ENCODE peak calls at places on chromosomes 3 and 15, in seven cellular contexts. F is cardiac fibroblast, Q is astrocyte of the spinal cord, M is left ventricle myocardium inferior, P is body of pancreas, S is GM13976, H is RWPE1. G is an unnamed sample.

GRCh38 chr15:82045179-82045891 is 483 bp downstream of the MEX3B start:
- DNase-seq in H (peak), S (peak), P (peak), M (peak), Q (peak), F (peak), G (peak)

GRCh38 chr15:92669432-92669831 is 13.9 kb upstream of the FAM174B start:
- DNase-seq in F (peak), Q (no peak), P (no peak), S (no peak), H (no peak), M (no peak), G (no peak)

GRCh38 chr15:42133892-42134502 is 22.4 kb downstream of the PLA2G4F start:
- DNase-seq in F (peak), Q (no peak), S (peak), M (no peak), H (peak), P (peak), G (peak)

GRCh38 chr3:194364652-194365434 is 4.7 kb downstream of the LRRC15 start:
- DNase-seq in H (no peak), Q (peak), S (no peak), F (peak), P (peak), M (peak), G (no peak)

GRCh38 chr3:145649368-145649887 is 511.6 kb downstream of the PLOD2 start:
- DNase-seq in Q (no peak), S (no peak), P (no peak), H (no peak), F (no peak), M (no peak), G (no peak)

GRCh38 chr15:90207252-90207651 is 6.1 kb downstream of the SEMA4B start:
- DNase-seq in S (no peak), H (no peak), P (no peak), F (no peak), M (no peak), Q (no peak), G (no peak)

GRCh38 chr15:48358681-48359152 is 27.5 kb downstream of the DUT start:
- DNase-seq in P (no peak), F (peak), H (no peak), M (no peak), S (no peak), Q (peak), G (no peak)

GRCh38 chr3:99348451-99348850 is 289.9 kb upstream of the COL8A1 start:
- DNase-seq in S (no peak), Q (no peak), M (no peak), H (no peak), P (no peak), F (no peak), G (no peak)

GRCh38 chr3:138686771-138687221 is 78.2 kb downstream of the FAIM start:
- DNase-seq in M (no peak), Q (peak), F (peak), S (peak), H (no peak), P (peak), G (peak)

GRCh38 chr3:44729384-44729910 is at the start of gene ZNF501:
- DNase-seq in P (peak), H (peak), F (peak), Q (peak), M (peak), S (peak), G (peak)

GRCh38 chr3:51929420-51930003 is 12.2 kb downstream of the RRP9 start:
- DNase-seq in Q (no peak), F (no peak), M (no peak), H (peak), P (no peak), S (peak), G (no peak)

GRCh38 chr3:156677120-156677479 is 2.7 kb downstream of the TIPARP start:
- DNase-seq in P (no peak), M (no peak), F (no peak), Q (no peak), H (no peak), S (no peak), G (no peak)

GRCh38 chr3:188947401-188947982 is 224.3 kb upstream of the TPRG1 start:
- DNase-seq in S (no peak), M (peak), P (peak), Q (peak), H (peak), F (peak), G (peak)

GRCh38 chr3:187665764-187666402 is 4.3 kb downstream of the SST start:
- DNase-seq in H (no peak), Q (no peak), P (no peak), M (no peak), F (no peak), S (no peak), G (no peak)

GRCh38 chr3:187667526-187667925 is 2.7 kb downstream of the SST start:
- DNase-seq in H (no peak), S (no peak), P (no peak), Q (no peak), M (no peak), F (no peak), G (no peak)

GRCh38 chr3:189236352-189236751 is 64.6 kb downstream of the TPRG1 start:
- DNase-seq in M (no peak), Q (no peak), F (no peak), H (no peak), P (no peak), S (peak), G (no peak)

GRCh38 chr3:144114767-144115166 is 143.1 kb downstream of the DIPK2A start:
- DNase-seq in Q (no peak), S (no peak), F (no peak), H (no peak), P (no peak), M (no peak), G (no peak)

GRCh38 chr3:129164500-129164899 is 3.6 kb upstream of the ISY1 start:
- DNase-seq in P (no peak), M (no peak), F (no peak), Q (no peak), S (no peak), H (no peak), G (no peak)

GRCh38 chr3:129160891-129161859 is at the start of gene ISY1:
- DNase-seq in S (peak), P (peak), H (peak), F (peak), M (peak), Q (peak), G (peak)

GRCh38 chr3:129166579-129167332 is 5.9 kb upstream of the ISY1 start:
- DNase-seq in P (no peak), H (no peak), F (no peak), Q (no peak), S (no peak), M (no peak), G (no peak)

GRCh38 chr3:129161860-129162271 is 1.0 kb upstream of the ISY1 start:
- DNase-seq in S (peak), M (no peak), Q (no peak), F (peak), P (peak), H (peak), G (peak)

DNA sequence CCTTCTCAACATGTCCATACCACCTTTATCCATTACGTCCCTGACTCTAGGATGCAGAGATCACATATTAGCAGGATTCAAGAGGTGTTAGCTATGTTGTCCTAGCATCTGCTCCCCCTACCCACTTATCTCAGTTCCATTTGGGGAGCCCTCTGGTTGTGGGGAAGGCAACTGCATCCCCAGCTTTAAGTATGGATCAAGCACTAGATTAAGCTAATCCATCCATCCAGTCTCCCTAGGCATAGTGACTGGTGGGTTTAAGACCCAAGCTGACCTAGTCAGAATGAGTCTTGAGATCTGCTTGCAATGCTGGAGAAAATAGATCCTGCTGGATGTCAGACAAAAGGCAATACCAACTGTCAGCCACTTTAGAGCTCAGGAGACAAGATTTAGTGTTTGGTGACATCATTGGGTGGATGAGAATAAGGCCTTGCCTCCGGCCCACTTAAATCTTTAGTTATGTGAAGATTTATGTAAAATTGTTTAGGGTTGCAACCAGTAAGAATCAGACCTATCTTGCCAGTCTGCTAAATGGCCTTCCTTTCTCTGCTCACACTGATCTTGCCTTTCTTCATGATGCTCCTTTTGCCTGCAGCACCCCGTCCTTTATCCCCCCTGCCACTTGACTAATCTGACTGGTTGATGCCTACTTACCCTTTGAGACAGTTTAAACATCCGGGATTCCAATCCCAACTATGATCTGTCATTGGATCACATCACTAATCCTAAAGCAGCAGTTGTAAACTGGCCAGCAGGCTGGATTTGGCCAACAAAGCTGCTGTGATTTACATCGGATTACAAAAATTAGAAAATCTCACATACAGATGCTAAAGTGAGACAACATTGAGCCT is 2.1 kb upstream of the ISY1 start:
- DNase-seq in S (no peak), M (no peak), F (no peak), P (no peak), Q (no peak), H (no peak), G (peak)
- TF ChIP-seq CTCF in S (peak), M (no peak), F (peak), P (no peak), Q (peak), H (peak), G (peak)

DNA sequence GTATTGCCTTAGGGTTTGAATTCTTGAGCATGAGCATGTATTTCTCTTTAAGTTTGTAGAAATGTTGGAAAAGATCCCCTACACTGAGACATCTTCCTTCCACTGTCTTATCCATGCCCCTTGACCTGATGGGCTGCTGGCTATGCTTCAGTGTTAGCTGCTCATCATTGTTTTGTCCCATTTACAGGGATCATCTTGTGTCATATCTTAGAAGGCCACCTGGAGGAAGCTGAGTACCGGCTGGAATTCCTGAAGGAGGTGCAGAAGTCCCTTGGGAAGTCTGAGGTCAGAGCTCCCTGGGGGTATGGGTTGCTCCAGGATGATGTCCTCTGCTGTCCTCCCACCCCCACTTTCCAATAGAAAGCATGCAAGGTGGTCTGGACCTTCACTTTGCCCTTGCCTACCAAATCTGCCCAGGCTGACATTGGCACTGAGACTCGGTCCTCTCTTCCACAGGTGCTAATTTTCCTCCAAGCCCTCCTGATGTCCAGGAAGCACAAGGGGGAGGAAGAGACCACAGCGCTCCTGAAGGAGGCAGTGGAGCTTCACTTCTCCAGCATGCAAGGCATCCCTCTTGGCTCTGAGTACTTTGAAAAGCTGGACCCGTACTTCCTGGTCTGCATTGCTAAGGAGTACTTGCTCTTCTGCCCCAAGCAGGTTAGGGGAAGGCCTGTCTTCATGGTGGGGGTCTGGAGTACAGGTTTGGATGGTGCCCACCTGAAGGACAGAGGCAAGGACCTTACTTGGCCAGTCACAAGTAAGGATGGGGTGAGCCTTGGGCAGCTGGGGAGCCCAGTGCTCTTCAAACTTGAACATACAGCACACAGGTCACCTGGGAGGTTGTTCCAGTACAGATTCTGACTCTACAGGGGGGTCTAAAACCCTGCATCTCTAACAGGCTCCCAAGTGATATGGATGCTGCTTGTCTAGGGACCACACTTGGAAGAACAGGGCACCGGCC is 17.7 kb downstream of the TTC21A start:
- DNase-seq in H (no peak), Q (peak), F (peak), M (no peak), P (peak), S (no peak), G (peak)
- TF ChIP-seq CTCF in H (no peak), Q (peak), F (peak), M (peak), P (peak), S (no peak), G (no peak)

GRCh38 chr3:136250862-136251460 is 821 bp downstream of the PCCB start:
- DNase-seq in H (no peak), S (peak), F (peak), P (peak), Q (peak), M (peak), G (peak)
- TF ChIP-seq CTCF in H (no peak), S (peak), F (peak), P (no peak), Q (peak), M (peak), G (no peak)

DNA sequence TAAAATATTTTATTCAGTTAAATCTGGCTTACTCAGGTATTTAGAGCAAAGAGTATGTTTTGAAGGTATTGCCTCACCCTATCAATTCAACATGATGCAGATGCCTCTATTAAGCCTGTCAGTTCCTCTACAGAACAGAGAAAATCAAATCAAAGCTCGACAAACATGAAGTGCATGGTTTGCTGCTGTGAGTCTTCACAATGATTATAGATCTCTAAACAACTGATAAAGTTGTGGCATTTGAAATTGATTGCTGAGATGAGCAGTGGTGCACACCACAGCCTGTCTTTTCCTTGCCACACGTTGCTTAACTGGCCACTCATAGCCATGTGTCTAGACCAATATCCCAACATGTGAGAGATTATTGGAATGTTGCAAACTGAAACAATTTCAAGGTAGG is 44.4 kb upstream of the ZPLD1 start:
- DNase-seq in M (no peak), P (no peak), S (no peak), H (no peak), Q (no peak), F (no peak), G (no peak)
- TF ChIP-seq CTCF in M (no peak), P (no peak), S (no peak), H (no peak), Q (no peak), F (no peak), G (no peak)

GRCh38 chr15:39850436-39850835 is 67.8 kb upstream of the FSIP1 start:
- DNase-seq in M (no peak), P (no peak), F (no peak), Q (no peak), S (no peak), H (no peak), G (no peak)
- TF ChIP-seq CTCF in M (no peak), P (no peak), F (no peak), Q (no peak), S (no peak), H (no peak), G (no peak)

GRCh38 chr15:20340331-20340811 is 201.2 kb downstream of the GOLGA6L6 start:
- DNase-seq in H (no peak), M (peak), F (peak), P (no peak), Q (no peak), S (peak), G (no peak)
- TF ChIP-seq CTCF in H (no peak), M (no peak), F (no peak), P (no peak), Q (no peak), S (no peak), G (no peak)

DNA sequence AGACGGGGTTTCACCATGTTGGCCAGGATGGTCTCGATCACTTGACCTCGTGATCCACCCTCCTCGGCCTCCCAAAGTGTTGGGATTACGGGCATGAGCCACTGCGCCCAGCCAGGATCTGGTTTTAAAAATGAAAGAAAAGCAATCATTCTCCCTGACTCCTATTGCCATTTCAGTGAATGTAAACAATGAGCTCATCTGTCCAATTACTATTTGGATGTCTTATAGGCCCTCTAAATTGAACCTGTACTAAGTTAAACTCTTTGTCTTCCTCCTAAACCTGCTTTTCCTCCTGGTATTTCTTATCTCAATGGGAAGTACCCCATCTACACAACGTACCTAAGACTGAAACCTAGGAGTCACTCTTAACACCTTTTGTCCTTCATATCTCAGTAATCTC is 23.7 kb downstream of the PCYT1A start:
- DNase-seq in M (no peak), Q (no peak), F (no peak), H (no peak), P (no peak), S (no peak), G (no peak)
- TF ChIP-seq CTCF in M (no peak), Q (no peak), F (no peak), H (no peak), P (no peak), S (no peak), G (no peak)

GRCh38 chr3:65422154-65422553 is 616.6 kb downstream of the MAGI1 start:
- DNase-seq in H (no peak), P (no peak), Q (no peak), F (no peak), S (no peak), M (no peak), G (no peak)

DNA sequence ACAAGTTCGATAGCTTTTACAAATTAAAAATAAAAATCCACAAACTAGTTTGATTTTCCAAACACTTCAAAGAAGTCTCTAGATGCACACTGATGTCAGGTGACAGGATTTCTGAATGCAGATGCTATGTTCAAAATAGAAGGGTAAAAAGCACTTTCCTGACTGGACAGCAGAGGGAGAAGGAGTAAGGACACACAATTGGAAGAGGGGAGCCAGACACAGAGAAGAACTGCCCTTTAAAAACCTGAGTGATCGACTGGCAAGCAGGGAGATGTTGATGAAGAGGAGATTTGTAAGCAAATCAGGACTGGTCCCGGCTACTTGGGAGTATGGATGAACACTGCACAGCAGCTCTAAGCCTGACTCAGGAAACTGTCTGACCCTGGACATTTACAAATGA is 612.8 kb downstream of the MAGI1 start:
- DNase-seq in Q (peak), S (no peak), F (peak), H (peak), P (no peak), M (no peak), G (peak)
- TF ChIP-seq CTCF in Q (peak), S (no peak), F (peak), H (no peak), P (no peak), M (peak), G (no peak)

G was measured in Calu3.